ENCODE peak calls at places on chromosomes 6 and 20, in four cellular contexts. L is GM12878, G is WTC11, M is K562. V is an unnamed sample.

GRCh38 chr20:63015665-63016361 is 9.0 kb upstream of the BHLHE23 start:
- DNase-seq in M (no peak), L (no peak), G (no peak), V (no peak)

GRCh38 chr20:12956303-12956702 is 52.5 kb upstream of the SPTLC3 start:
- DNase-seq in G (no peak), L (no peak), M (no peak), V (no peak)

GRCh38 chr20:11051146-11051545 is 377.3 kb upstream of the JAG1 start:
- DNase-seq in G (no peak), M (no peak), L (no peak), V (no peak)

GRCh38 chr6:7787137-7787575 is 61.3 kb downstream of the BMP6 start:
- DNase-seq in G (no peak), M (no peak), L (no peak), V (no peak)

GRCh38 chr20:20215976-20216727 is 151.8 kb upstream of the INSM1 start:
- DNase-seq in L (no peak), M (no peak), G (no peak), V (no peak)

GRCh38 chr20:33724439-33725094 is 4.5 kb upstream of the PXMP4 start:
- DNase-seq in G (no peak), M (no peak), L (no peak), V (peak; percentile 91)

GRCh38 chr6:20024979-20025378 is 187.3 kb downstream of the MBOAT1 start:
- DNase-seq in L (no peak), G (no peak), M (no peak), V (no peak)

GRCh38 chr6:152130441-152130840 is 323.0 kb downstream of the ESR1 start:
- DNase-seq in M (no peak), L (no peak), G (no peak), V (no peak)

GRCh38 chr6:31861919-31862343 is 690 bp downstream of the NEU1 start:
- DNase-seq in M (no peak), L (no peak), G (no peak), V (no peak)

GRCh38 chr20:53986037-53986436 is 84.4 kb downstream of the BCAS1 start:
- DNase-seq in L (no peak), M (no peak), G (no peak), V (no peak)

GRCh38 chr6:28354688-28355554 is 5.2 kb downstream of the ZKSCAN3 start:
- DNase-seq in G (no peak), M (no peak), L (no peak), V (no peak)

GRCh38 chr20:58649288-58650180 is 1.5 kb upstream of the STX16 start:
- DNase-seq in M (no peak), L (no peak), G (peak; percentile 51), V (no peak)

GRCh38 chr20:15511551-15511950 is 1061.7 kb downstream of the KIF16B start:
- DNase-seq in L (no peak), M (no peak), G (no peak), V (no peak)

GRCh38 chr20:58308680-58309527 is 611 bp upstream of the RAB22A start:
- DNase-seq in L (no peak), M (peak; percentile 83), G (peak; percentile 58), V (no peak)

GRCh38 chr20:46994341-46994740 is 99.7 kb downstream of the EYA2 start:
- DNase-seq in L (peak; percentile 69), M (no peak), G (no peak), V (no peak)

GRCh38 chr6:21327326-21328140 is 266.0 kb upstream of the SOX4 start:
- DNase-seq in G (peak; percentile 20), M (no peak), L (no peak), V (no peak)

GRCh38 chr6:21325201-21325856 is 268.2 kb upstream of the SOX4 start:
- DNase-seq in L (no peak), M (no peak), G (no peak), V (no peak)

GRCh38 chr6:21333715-21334114 is 259.8 kb upstream of the SOX4 start:
- DNase-seq in M (no peak), G (no peak), L (no peak), V (no peak)

GRCh38 chr6:21332077-21332476 is 261.5 kb upstream of the SOX4 start:
- DNase-seq in M (no peak), L (no peak), G (no peak), V (no peak)

GRCh38 chr6:21331221-21331620 is 262.3 kb upstream of the SOX4 start:
- DNase-seq in G (no peak), M (no peak), L (no peak), V (no peak)
- TF ChIP-seq CBFB in G (no peak), M (no peak), L (no peak), V (no peak)

GRCh38 chr6:138609801-138610430 is 110.6 kb upstream of the NHSL1 start:
- DNase-seq in G (no peak), M (no peak), L (no peak), V (peak; percentile 64)
- TF ChIP-seq CBFB in G (no peak), M (no peak), L (no peak), V (peak; percentile 51)

GRCh38 chr6:107727096-107727757 is 96.9 kb downstream of the SCML4 start:
- DNase-seq in G (no peak), L (no peak), M (no peak), V (no peak)
- TF ChIP-seq CBFB in G (no peak), L (no peak), M (no peak), V (no peak)

DNA sequence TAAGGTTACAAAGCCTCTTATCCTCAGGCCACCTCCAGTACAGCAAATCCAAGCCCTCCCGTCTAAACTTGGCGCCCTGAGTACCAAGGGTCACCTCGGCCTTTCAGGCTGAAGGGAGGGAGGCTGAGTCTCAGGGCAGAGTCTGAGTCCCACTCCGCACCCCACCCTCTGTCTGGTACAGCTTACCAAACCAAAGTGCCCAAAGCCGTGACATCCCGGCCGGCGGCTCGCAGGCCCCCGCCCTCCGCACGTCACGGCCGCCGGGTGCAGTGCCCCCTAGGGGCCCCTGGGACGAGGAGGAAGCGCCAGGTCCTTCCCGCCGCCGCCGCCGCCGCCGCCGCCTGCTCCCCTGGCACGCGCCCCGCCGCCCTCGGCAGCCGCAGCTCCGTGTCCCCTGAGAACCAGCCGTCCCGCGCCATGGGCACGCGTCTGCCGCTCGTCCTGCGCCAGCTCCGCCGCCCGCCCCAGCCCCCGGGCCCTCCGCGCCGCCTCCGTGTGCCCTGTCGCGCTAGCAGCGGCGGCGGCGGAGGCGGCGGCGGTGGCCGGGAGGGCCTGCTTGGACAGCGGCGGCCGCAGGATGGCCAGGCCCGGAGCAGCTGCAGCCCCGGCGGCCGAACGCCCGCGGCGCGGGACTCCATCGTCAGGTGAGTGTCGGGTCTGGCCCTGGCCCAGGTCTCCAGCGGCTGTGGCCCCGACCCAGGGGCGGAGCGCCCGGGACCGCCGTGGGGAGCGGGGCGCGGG is at the start of gene MTHFD1L:
- DNase-seq in M (peak; percentile 94), G (peak; percentile 81), L (no peak), V (peak; percentile 73)
- TF ChIP-seq CBFB in M (no peak), G (no peak), L (no peak), V (no peak)

GRCh38 chr20:49078310-49078709 is 32.2 kb downstream of the CSE1L start:
- DNase-seq in G (no peak), M (no peak), L (no peak), V (no peak)
- TF ChIP-seq CBFB in G (no peak), M (no peak), L (no peak), V (no peak)

GRCh38 chr20:19212524-19213502 is at the start of gene SLC24A3:
- DNase-seq in M (no peak), G (peak; percentile 77), L (no peak), V (peak; percentile 23)
- TF ChIP-seq CBFB in M (no peak), G (no peak), L (no peak), V (no peak)

GRCh38 chr6:38525888-38526287 is 113.8 kb downstream of the BTBD9 start:
- DNase-seq in M (no peak), L (no peak), G (no peak), V (no peak)

GRCh38 chr6:38527371-38527770 is 112.4 kb downstream of the BTBD9 start:
- DNase-seq in L (no peak), M (no peak), G (no peak), V (no peak)

GRCh38 chr6:38524436-38525145 is 115.1 kb downstream of the BTBD9 start:
- DNase-seq in G (no peak), M (no peak), L (no peak), V (no peak)

GRCh38 chr6:38518511-38519304 is 121.0 kb downstream of the BTBD9 start:
- DNase-seq in M (no peak), G (no peak), L (no peak), V (no peak)

DNA sequence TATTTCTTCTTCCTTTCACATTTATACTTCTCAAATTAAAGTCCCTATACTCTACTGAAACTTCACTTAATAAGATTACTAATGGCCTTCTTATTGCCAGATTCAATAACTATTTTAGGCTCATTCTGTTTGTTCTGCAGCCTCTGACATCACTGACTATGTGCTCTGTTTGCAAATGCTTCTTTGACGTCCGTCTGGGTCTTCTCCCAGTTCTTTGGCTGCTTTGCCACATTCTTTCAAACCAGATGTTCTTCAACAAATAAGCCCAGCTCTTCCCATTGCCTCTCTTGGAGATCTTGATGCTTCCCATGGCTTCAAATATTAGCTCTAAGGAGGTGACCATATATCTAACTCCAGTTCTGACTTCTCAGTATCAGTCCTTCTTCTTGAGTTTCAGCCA is 117.4 kb downstream of the BTBD9 start:
- DNase-seq in L (no peak), M (no peak), G (no peak), V (no peak)
- TF ChIP-seq CBFB in L (no peak), M (no peak), G (no peak), V (no peak)